ENCODE peak calls at places on chromosomes 5 and 9, in six cellular contexts. One of them, this sample, is unnamed. For H3K4me1, the result is how much of the 10 kb centered on the place peaks cover.

GRCh38 chr9:99385814-99386279 is 163.8 kb downstream of the SEC61B start:
- DNase-seq in ascending aorta: no peak
- DNase-seq in stomach: no peak
- DNase-seq in heart left ventricle: peak
- DNase-seq in neural progenitor cell: no peak
- DNase-seq in right lobe of liver: no peak
- DNase-seq in this sample: peak

GRCh38 chr9:16652511-16653101 is 217.9 kb downstream of the BNC2 start:
- DNase-seq in ascending aorta: no peak
- DNase-seq in stomach: no peak
- DNase-seq in heart left ventricle: no peak
- DNase-seq in neural progenitor cell: no peak
- DNase-seq in right lobe of liver: no peak
- DNase-seq in this sample: no peak

GRCh38 chr9:80954521-80954920 is 734.8 kb downstream of the TLE1 start:
- DNase-seq in ascending aorta: no peak
- DNase-seq in stomach: no peak
- DNase-seq in heart left ventricle: no peak
- DNase-seq in neural progenitor cell: peak
- DNase-seq in right lobe of liver: no peak
- DNase-seq in this sample: no peak

GRCh38 chr9:38362912-38363588 is 29.5 kb upstream of the ALDH1B1 start:
- DNase-seq in ascending aorta: peak
- DNase-seq in stomach: peak
- DNase-seq in heart left ventricle: no peak
- DNase-seq in neural progenitor cell: peak
- DNase-seq in right lobe of liver: peak
- DNase-seq in this sample: no peak

GRCh38 chr5:16721151-16722102 is 104.6 kb upstream of the RETREG1 start:
- DNase-seq in ascending aorta: no peak
- DNase-seq in stomach: no peak
- DNase-seq in heart left ventricle: no peak
- DNase-seq in neural progenitor cell: no peak
- DNase-seq in right lobe of liver: no peak
- DNase-seq in this sample: no peak

GRCh38 chr5:108379722-108380530 is 2.0 kb downstream of the FBXL17 start:
- DNase-seq in ascending aorta: no peak
- DNase-seq in stomach: no peak
- DNase-seq in heart left ventricle: no peak
- DNase-seq in neural progenitor cell: no peak
- DNase-seq in right lobe of liver: no peak
- DNase-seq in this sample: no peak

GRCh38 chr9:133534346-133535284 is at the start of gene ADAMTSL2:
- DNase-seq in ascending aorta: peak
- DNase-seq in stomach: peak
- DNase-seq in heart left ventricle: peak
- DNase-seq in neural progenitor cell: peak
- DNase-seq in right lobe of liver: peak
- DNase-seq in this sample: peak

GRCh38 chr9:2765250-2765880 is 48.1 kb downstream of the KCNV2 start:
- DNase-seq in ascending aorta: no peak
- DNase-seq in stomach: no peak
- DNase-seq in heart left ventricle: no peak
- DNase-seq in neural progenitor cell: no peak
- DNase-seq in right lobe of liver: no peak
- DNase-seq in this sample: no peak

GRCh38 chr9:10479172-10479571 is 133.6 kb downstream of the PTPRD start:
- DNase-seq in ascending aorta: no peak
- DNase-seq in stomach: no peak
- DNase-seq in heart left ventricle: no peak
- DNase-seq in neural progenitor cell: peak
- DNase-seq in right lobe of liver: no peak
- DNase-seq in this sample: no peak

GRCh38 chr5:137415231-137415681 is 83.9 kb downstream of the SPOCK1 start:
- DNase-seq in ascending aorta: no peak
- DNase-seq in stomach: no peak
- DNase-seq in heart left ventricle: no peak
- DNase-seq in neural progenitor cell: no peak
- DNase-seq in right lobe of liver: no peak
- DNase-seq in this sample: no peak

GRCh38 chr9:133798160-133798559 is 60.0 kb upstream of the SARDH start:
- DNase-seq in ascending aorta: no peak
- DNase-seq in stomach: no peak
- DNase-seq in heart left ventricle: no peak
- DNase-seq in neural progenitor cell: no peak
- DNase-seq in right lobe of liver: no peak
- DNase-seq in this sample: no peak

GRCh38 chr5:178115136-178115834 is 2.0 kb downstream of the N4BP3 start:
- DNase-seq in ascending aorta: no peak
- DNase-seq in stomach: no peak
- DNase-seq in heart left ventricle: no peak
- DNase-seq in neural progenitor cell: peak
- DNase-seq in right lobe of liver: no peak
- DNase-seq in this sample: no peak

GRCh38 chr5:168270446-168270845 is 21.0 kb upstream of the WWC1 start:
- DNase-seq in ascending aorta: no peak
- DNase-seq in stomach: no peak
- DNase-seq in heart left ventricle: no peak
- DNase-seq in neural progenitor cell: no peak
- DNase-seq in right lobe of liver: no peak
- DNase-seq in this sample: no peak

GRCh38 chr5:168269950-168270349 is 21.5 kb upstream of the WWC1 start:
- DNase-seq in ascending aorta: no peak
- DNase-seq in stomach: no peak
- DNase-seq in heart left ventricle: no peak
- DNase-seq in neural progenitor cell: peak
- DNase-seq in right lobe of liver: no peak
- DNase-seq in this sample: no peak

GRCh38 chr5:168273056-168273980 is 18.1 kb upstream of the WWC1 start:
- DNase-seq in ascending aorta: no peak
- DNase-seq in stomach: no peak
- DNase-seq in heart left ventricle: no peak
- DNase-seq in neural progenitor cell: no peak
- DNase-seq in right lobe of liver: no peak
- DNase-seq in this sample: no peak

GRCh38 chr5:168266016-168266415 is 25.4 kb upstream of the WWC1 start:
- DNase-seq in ascending aorta: no peak
- DNase-seq in stomach: no peak
- DNase-seq in heart left ventricle: no peak
- DNase-seq in neural progenitor cell: no peak
- DNase-seq in right lobe of liver: no peak
- DNase-seq in this sample: no peak

DNA sequence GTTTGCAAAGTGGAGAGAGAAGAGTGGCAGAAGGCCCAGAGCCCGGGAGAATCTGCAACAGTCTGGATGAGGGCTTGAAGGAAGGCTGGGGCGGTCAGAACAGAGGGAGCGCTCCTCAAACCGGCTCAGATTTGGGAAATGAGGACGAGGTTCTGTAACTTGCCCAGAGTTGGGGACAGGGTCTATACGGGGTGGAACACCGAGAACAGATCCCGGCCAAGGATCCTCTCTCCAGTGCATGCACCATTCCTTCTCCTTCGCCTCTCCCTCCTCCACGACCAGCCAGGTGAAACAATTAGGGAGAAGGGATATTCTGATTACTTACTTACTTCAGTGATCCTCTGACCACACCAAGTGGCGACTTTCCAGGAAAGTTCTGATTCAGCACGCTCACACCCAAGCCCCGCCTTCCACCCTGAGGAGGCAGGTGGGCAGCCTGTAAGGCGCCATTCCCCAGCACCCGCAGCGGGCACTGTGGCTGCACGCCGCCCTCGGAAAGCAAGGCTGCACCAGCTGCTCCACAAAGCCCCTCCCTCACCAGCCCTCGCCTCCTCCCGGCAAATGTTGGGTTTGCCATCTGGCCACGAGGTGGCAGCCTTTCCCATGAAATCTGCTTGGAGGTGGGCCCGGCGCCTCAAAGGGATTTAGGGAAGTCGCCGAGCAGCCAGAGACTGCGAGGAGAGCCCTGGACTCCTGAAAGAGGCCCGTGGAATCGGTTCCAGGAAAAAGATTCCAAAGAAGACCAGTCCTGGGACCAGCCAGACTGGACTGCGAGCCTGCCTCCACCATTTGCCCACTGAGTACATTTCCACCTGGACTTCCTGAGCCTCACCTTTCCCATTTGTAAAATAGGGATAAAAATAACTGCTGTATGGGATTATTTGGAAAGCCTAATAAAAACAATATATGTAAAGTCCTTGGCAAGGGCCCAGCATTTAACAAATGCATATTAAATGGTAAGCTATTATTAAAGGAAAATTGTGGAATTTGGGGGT is 22.2 kb upstream of the WWC1 start:
- DNase-seq in ascending aorta: peak
- DNase-seq in stomach: peak
- DNase-seq in heart left ventricle: peak
- DNase-seq in neural progenitor cell: peak
- DNase-seq in right lobe of liver: peak
- DNase-seq in this sample: peak
- H3K4me1 ChIP-seq in ascending aorta: under half
- H3K4me1 ChIP-seq in stomach: under half
- H3K4me1 ChIP-seq in heart left ventricle: under half
- H3K4me1 ChIP-seq in neural progenitor cell: under half
- H3K4me1 ChIP-seq in right lobe of liver: under half
- H3K4me1 ChIP-seq in this sample: under half

DNA sequence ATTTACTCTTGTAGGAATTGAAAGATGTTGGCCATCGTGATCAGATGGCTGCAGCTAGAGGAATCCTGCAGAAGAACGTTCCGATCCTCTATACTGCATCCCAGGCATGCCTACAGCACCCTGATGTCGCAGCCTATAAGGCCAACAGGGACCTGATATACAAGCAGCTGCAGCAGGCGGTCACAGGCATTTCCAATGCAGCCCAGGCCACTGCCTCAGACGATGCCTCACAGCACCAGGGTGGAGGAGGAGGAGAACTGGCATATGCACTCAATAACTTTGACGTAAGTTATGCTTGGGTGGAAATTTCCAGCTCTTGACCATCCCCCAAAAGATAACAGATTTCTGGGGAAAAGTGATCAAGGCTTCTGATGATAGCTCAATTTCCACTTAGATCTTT is 50.6 kb downstream of the LRRTM2 start:
- DNase-seq in ascending aorta: no peak
- DNase-seq in stomach: no peak
- DNase-seq in heart left ventricle: peak
- DNase-seq in neural progenitor cell: no peak
- DNase-seq in right lobe of liver: no peak
- DNase-seq in this sample: no peak
- TF ChIP-seq CTCF in ascending aorta: no peak
- TF ChIP-seq CTCF in stomach: no peak
- TF ChIP-seq CTCF in heart left ventricle: no peak
- TF ChIP-seq CTCF in neural progenitor cell: no peak
- TF ChIP-seq CTCF in right lobe of liver: no peak
- TF ChIP-seq CTCF in this sample: no peak

GRCh38 chr5:68053202-68053601 is 162.4 kb upstream of the PIK3R1 start:
- DNase-seq in ascending aorta: no peak
- DNase-seq in stomach: no peak
- DNase-seq in heart left ventricle: no peak
- DNase-seq in neural progenitor cell: no peak
- DNase-seq in right lobe of liver: no peak
- DNase-seq in this sample: no peak

GRCh38 chr5:68049053-68049713 is 166.4 kb upstream of the PIK3R1 start:
- DNase-seq in ascending aorta: no peak
- DNase-seq in stomach: no peak
- DNase-seq in heart left ventricle: no peak
- DNase-seq in neural progenitor cell: no peak
- DNase-seq in right lobe of liver: no peak
- DNase-seq in this sample: no peak

GRCh38 chr5:68057186-68057585 is 158.4 kb upstream of the PIK3R1 start:
- DNase-seq in ascending aorta: no peak
- DNase-seq in stomach: no peak
- DNase-seq in heart left ventricle: no peak
- DNase-seq in neural progenitor cell: no peak
- DNase-seq in right lobe of liver: no peak
- DNase-seq in this sample: no peak

GRCh38 chr5:68055686-68056085 is 159.9 kb upstream of the PIK3R1 start:
- DNase-seq in ascending aorta: no peak
- DNase-seq in stomach: no peak
- DNase-seq in heart left ventricle: no peak
- DNase-seq in neural progenitor cell: no peak
- DNase-seq in right lobe of liver: no peak
- DNase-seq in this sample: no peak

GRCh38 chr5:68054625-68055024 is 160.9 kb upstream of the PIK3R1 start:
- DNase-seq in ascending aorta: no peak
- DNase-seq in stomach: peak
- DNase-seq in heart left ventricle: no peak
- DNase-seq in neural progenitor cell: peak
- DNase-seq in right lobe of liver: no peak
- DNase-seq in this sample: no peak
- H3K4me1 ChIP-seq in ascending aorta: under half
- H3K4me1 ChIP-seq in stomach: under half
- H3K4me1 ChIP-seq in heart left ventricle: under half
- H3K4me1 ChIP-seq in neural progenitor cell: under half
- H3K4me1 ChIP-seq in right lobe of liver: under half
- H3K4me1 ChIP-seq in this sample: under half

GRCh38 chr9:5626727-5627634 is 1.9 kb upstream of the RIC1 start:
- DNase-seq in ascending aorta: no peak
- DNase-seq in stomach: no peak
- DNase-seq in heart left ventricle: peak
- DNase-seq in neural progenitor cell: no peak
- DNase-seq in right lobe of liver: no peak
- DNase-seq in this sample: peak

GRCh38 chr9:5628183-5628529 is 751 bp upstream of the RIC1 start:
- DNase-seq in ascending aorta: no peak
- DNase-seq in stomach: no peak
- DNase-seq in heart left ventricle: no peak
- DNase-seq in neural progenitor cell: no peak
- DNase-seq in right lobe of liver: no peak
- DNase-seq in this sample: no peak

GRCh38 chr9:5630038-5630507 is 1.2 kb downstream of the RIC1 start:
- DNase-seq in ascending aorta: no peak
- DNase-seq in stomach: no peak
- DNase-seq in heart left ventricle: no peak
- DNase-seq in neural progenitor cell: no peak
- DNase-seq in right lobe of liver: no peak
- DNase-seq in this sample: no peak

GRCh38 chr9:5629312-5630037 is 568 bp downstream of the RIC1 start:
- DNase-seq in ascending aorta: no peak
- DNase-seq in stomach: peak
- DNase-seq in heart left ventricle: peak
- DNase-seq in neural progenitor cell: peak
- DNase-seq in right lobe of liver: peak
- DNase-seq in this sample: peak

DNA sequence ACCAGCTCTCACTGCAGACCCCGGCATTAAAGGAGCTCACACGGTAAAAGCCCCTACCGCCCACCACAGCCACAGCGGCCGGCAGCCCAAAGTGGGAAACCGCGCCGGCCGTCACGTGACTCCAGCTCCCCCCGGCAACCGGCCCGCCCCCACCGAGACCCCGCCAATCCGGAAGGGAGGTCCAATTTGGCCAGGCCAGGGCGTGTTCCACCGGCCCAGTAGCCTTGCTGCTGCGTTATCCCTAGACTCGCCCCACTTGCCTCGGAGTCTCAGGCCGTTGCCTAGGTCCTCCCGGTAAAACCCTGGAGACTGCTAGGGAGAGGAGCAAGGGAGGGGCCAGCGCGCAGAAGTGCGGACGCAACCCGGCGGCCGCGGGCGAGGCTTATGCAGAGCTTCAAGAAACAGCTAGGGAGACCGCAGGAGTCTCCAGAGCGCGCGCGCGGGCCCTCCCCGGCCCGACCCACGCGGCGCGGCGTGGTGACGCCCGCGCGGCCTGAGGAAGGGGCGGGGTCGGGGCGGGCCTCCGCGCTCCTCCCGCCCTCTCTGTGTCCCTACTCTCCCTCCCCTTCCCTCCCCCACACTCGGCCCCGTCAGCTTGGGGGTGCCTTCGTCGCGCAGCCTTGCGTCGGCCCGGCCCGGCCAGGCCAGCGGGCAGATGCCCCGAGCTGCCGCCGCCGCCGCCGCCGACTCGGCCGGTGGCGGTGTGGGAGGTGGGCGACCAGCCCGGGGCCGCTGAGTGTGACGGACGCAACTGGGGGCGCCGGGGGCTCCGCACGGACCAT is at the start of gene RIC1:
- DNase-seq in ascending aorta: peak
- DNase-seq in stomach: peak
- DNase-seq in heart left ventricle: peak
- DNase-seq in neural progenitor cell: peak
- DNase-seq in right lobe of liver: peak
- DNase-seq in this sample: peak
- TF ChIP-seq CTCF in ascending aorta: no peak
- TF ChIP-seq CTCF in stomach: no peak
- TF ChIP-seq CTCF in heart left ventricle: no peak
- TF ChIP-seq CTCF in neural progenitor cell: no peak
- TF ChIP-seq CTCF in right lobe of liver: peak
- TF ChIP-seq CTCF in this sample: peak

This sample was measured in heart right ventricle.